ENCODE peak calls at places on chromosomes 2 and 18, in six cellular contexts. H is psoas muscle; R is cardiac muscle cell; I is stimulated activated CD8-positive, alpha-beta memory T cell treated with anti-CD3 and anti-CD28 coated beads, Interleukin-7, amount 100 ng/mL, for 24 hours; L is adrenal gland; E is stomach. Z is an unnamed sample.

GRCh38 chr2:207161724-207162123 is 4.0 kb downstream of the KLF7 start:
- DNase-seq in H (no peak), R (peak), I (no peak), L (no peak), E (no peak), Z (no peak)

GRCh38 chr18:75857558-75857957 is 430.1 kb upstream of the SMIM21 start:
- DNase-seq in H (no peak), R (no peak), I (no peak), L (no peak), E (no peak), Z (no peak)

GRCh38 chr2:183105402-183106134 is 18.7 kb upstream of the NUP35 start:
- DNase-seq in H (no peak), R (no peak), I (no peak), L (no peak), E (no peak), Z (no peak)

GRCh38 chr2:230885467-230886130 is 20.9 kb downstream of the ITM2C start:
- DNase-seq in H (no peak), R (peak), I (no peak), L (peak), E (no peak), Z (no peak)

GRCh38 chr18:11042247-11042646 is 107.1 kb downstream of the PIEZO2 start:
- DNase-seq in H (no peak), R (peak), I (no peak), L (no peak), E (no peak), Z (no peak)

GRCh38 chr2:127624321-127625145 is 21.4 kb upstream of the GPR17 start:
- DNase-seq in H (peak), R (no peak), I (no peak), L (no peak), E (no peak), Z (peak)

GRCh38 chr2:36466135-36466534 is 110.6 kb downstream of the CRIM1 start:
- DNase-seq in H (no peak), R (no peak), I (no peak), L (no peak), E (no peak), Z (no peak)

GRCh38 chr2:143261986-143262784 is 133.0 kb downstream of the ARHGAP15 start:
- DNase-seq in H (no peak), R (no peak), I (no peak), L (peak), E (no peak), Z (no peak)

GRCh38 chr2:156874707-156875106 is 382.8 kb upstream of the GALNT5 start:
- DNase-seq in H (no peak), R (no peak), I (no peak), L (no peak), E (no peak), Z (no peak)

GRCh38 chr2:72989770-72990556 is 72.6 kb downstream of the EMX1 start:
- DNase-seq in H (peak), R (peak), I (no peak), L (peak), E (peak), Z (peak)

GRCh38 chr2:17232751-17233150 is 285.5 kb downstream of the RAD51AP2 start:
- DNase-seq in H (no peak), R (no peak), I (no peak), L (no peak), E (no peak), Z (no peak)

GRCh38 chr2:40668435-40668834 is 216.5 kb upstream of the SLC8A1 start:
- DNase-seq in H (no peak), R (peak), I (no peak), L (peak), E (no peak), Z (no peak)

GRCh38 chr2:44233450-44234128 is 41.7 kb upstream of the SLC3A1 start:
- DNase-seq in H (no peak), R (peak), I (no peak), L (no peak), E (no peak), Z (no peak)

GRCh38 chr18:39519741-39520140 is 1954.1 kb upstream of the CELF4 start:
- DNase-seq in H (no peak), R (no peak), I (no peak), L (no peak), E (no peak), Z (no peak)

GRCh38 chr2:46270384-46270783 is 26.8 kb upstream of the EPAS1 start:
- DNase-seq in H (no peak), R (no peak), I (no peak), L (no peak), E (no peak), Z (no peak)

GRCh38 chr2:235692671-235693171 is 198.9 kb downstream of the AGAP1 start:
- DNase-seq in H (no peak), R (no peak), I (no peak), L (no peak), E (peak), Z (peak)

GRCh38 chr2:46818141-46818552 is 97.5 kb downstream of the MCFD2 start:
- DNase-seq in H (peak), R (no peak), I (no peak), L (peak), E (no peak), Z (peak)

GRCh38 chr2:43193652-43193995 is 32.8 kb downstream of the ZFP36L2 start:
- DNase-seq in H (no peak), R (no peak), I (no peak), L (no peak), E (no peak), Z (no peak)

GRCh38 chr2:105328281-105329196 is 996 bp downstream of the TGFBRAP1 start:
- DNase-seq in H (peak), R (peak), I (no peak), L (peak), E (peak), Z (no peak)

GRCh38 chr18:58044370-58045264 is 591 bp downstream of the NEDD4L start:
- DNase-seq in H (peak), R (peak), I (no peak), L (peak), E (peak), Z (peak)

GRCh38 chr2:15146960-15147359 is 414.2 kb downstream of the NBAS start:
- DNase-seq in H (no peak), R (no peak), I (no peak), L (no peak), E (no peak), Z (no peak)

GRCh38 chr18:49734836-49735235 is 78.5 kb downstream of the ACAA2 start:
- DNase-seq in H (no peak), R (no peak), I (no peak), L (no peak), E (no peak), Z (no peak)

GRCh38 chr18:3340015-3340681 is 78.2 kb downstream of the MYL12B start:
- DNase-seq in H (no peak), R (peak), I (no peak), L (no peak), E (no peak), Z (no peak)

GRCh38 chr2:196601430-196602306 is 37.8 kb upstream of the CCDC150 start:
- DNase-seq in H (peak), R (peak), I (no peak), L (peak), E (peak), Z (peak)

GRCh38 chr2:191739194-191739593 is 61.3 kb downstream of the NABP1 start:
- DNase-seq in H (no peak), R (no peak), I (no peak), L (no peak), E (no peak), Z (no peak)

GRCh38 chr18:41767960-41768359 is 187.1 kb upstream of the PIK3C3 start:
- DNase-seq in H (no peak), R (peak), I (no peak), L (peak), E (no peak), Z (no peak)

GRCh38 chr2:9752441-9753275 is 90.6 kb upstream of the TAF1B start:
- DNase-seq in H (no peak), R (peak), I (peak), L (no peak), E (no peak), Z (no peak)

GRCh38 chr2:147017976-147018645 is 826.7 kb upstream of the ACVR2A start:
- DNase-seq in H (no peak), R (peak), I (no peak), L (no peak), E (no peak), Z (no peak)

GRCh38 chr2:25314514-25315315 is 27.0 kb downstream of the DNMT3A start:
- DNase-seq in H (peak), R (peak), I (peak), L (peak), E (peak), Z (peak)